ENCODE peak calls at places on chromosomes 12 and 14, in nine cellular contexts. W is SIG-M5; Y is smooth muscle cell of the brain vasculature; S is effector CD4-positive, alpha-beta T cell; U is right cardiac atrium; Q is NCI-H1436; A is suprapubic skin; N is iris pigment epithelial cell; Z is colonic mucosa. I is an unnamed sample.

GRCh38 chr12:108890208-108890607 is 10.3 kb downstream of the DAO start:
- DNase-seq in A (no peak), S (no peak), Q (no peak), U (no peak), Z (no peak), W (no peak), N (no peak), Y (no peak), I (no peak)

GRCh38 chr12:69027411-69027811 is 94.4 kb upstream of the CPM start:
- DNase-seq in Q (no peak), Y (no peak), Z (no peak), A (no peak), N (peak), S (no peak), W (no peak), U (no peak), I (no peak)

GRCh38 chr12:71799105-71799504 is 40.5 kb upstream of the TBC1D15 start:
- DNase-seq in N (peak), W (no peak), Z (no peak), S (no peak), A (no peak), Q (no peak), U (no peak), Y (no peak), I (no peak)

GRCh38 chr12:88925370-88925915 is 345.2 kb upstream of the KITLG start:
- DNase-seq in Z (no peak), Y (no peak), S (no peak), N (no peak), W (no peak), Q (no peak), A (no peak), U (no peak), I (no peak)

GRCh38 chr14:54138354-54139038 is 181.9 kb upstream of the BMP4 start:
- DNase-seq in U (no peak), Z (no peak), Q (no peak), N (no peak), A (no peak), S (no peak), W (no peak), Y (no peak), I (no peak)

GRCh38 chr12:18696971-18697602 is 40.7 kb downstream of the PLCZ1 start:
- DNase-seq in Z (no peak), S (no peak), U (no peak), Q (no peak), Y (peak), N (peak), A (no peak), W (no peak), I (no peak)

GRCh38 chr12:107468976-107469375 is 216.6 kb upstream of the PWP1 start:
- DNase-seq in A (no peak), S (no peak), Q (no peak), Y (no peak), Z (no peak), U (no peak), N (no peak), W (no peak), I (no peak)

GRCh38 chr14:76576047-76576741 is 185.1 kb upstream of the VASH1 start:
- DNase-seq in Y (no peak), Q (no peak), Z (no peak), A (no peak), U (no peak), S (no peak), W (no peak), N (peak), I (no peak)

GRCh38 chr14:55926007-55926406 is 192.2 kb upstream of the PELI2 start:
- DNase-seq in U (no peak), A (no peak), N (no peak), Y (no peak), W (no peak), Z (peak), Q (no peak), S (no peak), I (no peak)

GRCh38 chr12:131113562-131113961 is 159.9 kb downstream of the ADGRD1 start:
- DNase-seq in W (no peak), Y (no peak), Q (no peak), U (peak), A (no peak), S (no peak), Z (no peak), N (no peak), I (no peak)

GRCh38 chr14:71103662-71104484 is 196.6 kb downstream of the PCNX1 start:
- DNase-seq in Y (no peak), U (no peak), N (peak), W (no peak), S (no peak), A (no peak), Z (no peak), Q (peak), I (peak)

GRCh38 chr12:106288510-106289195 is 13.9 kb upstream of the TCP11L2 start:
- DNase-seq in W (peak), Y (no peak), U (no peak), Z (no peak), Q (peak), A (no peak), N (peak), S (no peak), I (no peak)

GRCh38 chr14:23445773-23446172 is 10.3 kb upstream of the MYH7 start:
- DNase-seq in U (no peak), Z (no peak), W (no peak), Q (no peak), A (no peak), N (no peak), Y (no peak), S (no peak), I (no peak)

GRCh38 chr14:105061428-105062047 is 3.7 kb downstream of the GPR132 start:
- DNase-seq in Y (no peak), W (no peak), Q (no peak), N (no peak), S (peak), A (no peak), Z (peak), U (peak), I (no peak)

GRCh38 chr14:50920482-50921225 is 23.6 kb downstream of the PYGL start:
- DNase-seq in A (no peak), U (no peak), N (peak), Q (no peak), Y (peak), Z (no peak), W (no peak), S (no peak), I (no peak)

GRCh38 chr12:115943630-115944391 is 333.7 kb downstream of the MED13L start:
- DNase-seq in Q (no peak), S (no peak), N (no peak), A (no peak), W (no peak), U (peak), Y (no peak), Z (peak), I (no peak)

GRCh38 chr14:32509632-32510187 is 180.6 kb downstream of the AKAP6 start:
- DNase-seq in Z (no peak), Q (no peak), S (no peak), U (peak), W (no peak), Y (peak), A (no peak), N (peak), I (peak)

GRCh38 chr12:4562034-4562657 is at the start of gene DYRK4:
- DNase-seq in N (peak), Z (peak), Y (peak), A (no peak), S (no peak), W (no peak), U (peak), Q (no peak), I (peak)

GRCh38 chr14:90461425-90461824 is 64.6 kb downstream of the CALM1 start:
- DNase-seq in A (no peak), N (no peak), Z (no peak), W (no peak), Y (no peak), S (no peak), Q (no peak), U (no peak), I (no peak)

GRCh38 chr12:80813820-80814219 is 97.1 kb downstream of the MYF5 start:
- DNase-seq in A (no peak), Z (no peak), Y (no peak), N (no peak), Q (no peak), W (no peak), S (no peak), U (no peak), I (no peak)

GRCh38 chr12:53806689-53807088 is 54.9 kb upstream of the CISTR start:
- DNase-seq in N (peak), W (no peak), Y (peak), U (no peak), A (no peak), S (no peak), Z (no peak), Q (no peak), I (no peak)

GRCh38 chr14:101504096-101504948 is 57.0 kb upstream of the DIO3 start:
- DNase-seq in Y (no peak), S (no peak), U (no peak), Q (no peak), W (no peak), A (peak), N (no peak), Z (no peak), I (no peak)

GRCh38 chr12:571795-572531 is 91.3 kb downstream of the NINJ2 start:
- DNase-seq in Y (no peak), S (no peak), W (no peak), Z (no peak), U (no peak), A (peak), Q (no peak), N (no peak), I (no peak)

GRCh38 chr12:27970391-27970980 is 2.0 kb downstream of the PTHLH start:
- DNase-seq in S (no peak), A (no peak), Q (no peak), W (no peak), Y (no peak), U (peak), N (peak), Z (no peak), I (no peak)

GRCh38 chr12:6547987-6548386 is 7.9 kb downstream of the IFFO1 start:
- DNase-seq in Q (no peak), Y (no peak), W (no peak), Z (no peak), U (peak), S (no peak), A (no peak), N (peak), I (no peak)

GRCh38 chr12:109185441-109185840 is 69.1 kb downstream of the ACACB start:
- DNase-seq in W (no peak), Z (no peak), N (no peak), S (no peak), U (no peak), Y (no peak), A (no peak), Q (no peak), I (no peak)

GRCh38 chr14:94173885-94174621 is at the start of gene PPP4R4:
- DNase-seq in W (peak), N (peak), S (peak), Y (peak), Q (peak), U (peak), Z (peak), A (peak), I (no peak)